ENCODE peak calls at places on chromosome 6, in six cellular contexts. C is neural progenitor cell, L is left lung, J is cardiac muscle cell, B is activated B cell treated with CpG ODN at 0.5 μM for 24 hours, P is GM20000. R is an unnamed sample.

GRCh38 chr6:66986940-66987339 is 1279.9 kb upstream of the EYS start:
- DNase-seq in P (no peak), B (no peak), C (no peak), L (no peak), J (no peak), R (no peak)

GRCh38 chr6:5180636-5181035 is 80.1 kb downstream of the LYRM4 start:
- DNase-seq in P (no peak), B (no peak), L (no peak), C (no peak), J (no peak), R (no peak)

GRCh38 chr6:90038951-90039653 is 144.8 kb downstream of the GJA10 start:
- DNase-seq in L (no peak), J (no peak), B (no peak), C (no peak), P (no peak), R (no peak)

GRCh38 chr6:100482698-100483097 is 18.0 kb upstream of the SIM1 start:
- DNase-seq in J (no peak), L (no peak), B (no peak), P (no peak), C (no peak), R (no peak)

GRCh38 chr6:43054206-43054943 is 724 bp upstream of the CUL7 start:
- DNase-seq in J (no peak), L (no peak), C (no peak), P (no peak), B (no peak), R (no peak)

GRCh38 chr6:118536478-118536877 is 11.6 kb upstream of the PLN start:
- DNase-seq in C (no peak), B (no peak), J (no peak), L (no peak), P (no peak), R (no peak)

GRCh38 chr6:36286858-36287257 is 17.0 kb downstream of the PNPLA1 start:
- DNase-seq in B (no peak), P (no peak), C (no peak), J (no peak), L (no peak), R (no peak)

GRCh38 chr6:141026504-141026903 is 1106.2 kb upstream of the GJE1 start:
- DNase-seq in C (no peak), J (no peak), L (no peak), B (no peak), P (no peak), R (no peak)

GRCh38 chr6:89350281-89351037 is 2.1 kb downstream of the UBE2J1 start:
- DNase-seq in L (no peak), J (peak; percentile 56), C (no peak), B (no peak), P (peak; percentile 58), R (no peak)

GRCh38 chr6:143592335-143592734 is 80.8 kb upstream of the FUCA2 start:
- DNase-seq in J (no peak), B (no peak), C (peak; percentile 69), L (no peak), P (no peak), R (no peak)
- TF ChIP-seq CTCF in J (peak; percentile 30), B (no peak), C (peak; percentile 68), L (peak; percentile 24), P (no peak), R (peak; percentile 43)

GRCh38 chr6:84569882-84570281 is 194.5 kb downstream of the TBX18 start:
- DNase-seq in P (no peak), B (no peak), L (no peak), C (no peak), J (no peak), R (no peak)

DNA sequence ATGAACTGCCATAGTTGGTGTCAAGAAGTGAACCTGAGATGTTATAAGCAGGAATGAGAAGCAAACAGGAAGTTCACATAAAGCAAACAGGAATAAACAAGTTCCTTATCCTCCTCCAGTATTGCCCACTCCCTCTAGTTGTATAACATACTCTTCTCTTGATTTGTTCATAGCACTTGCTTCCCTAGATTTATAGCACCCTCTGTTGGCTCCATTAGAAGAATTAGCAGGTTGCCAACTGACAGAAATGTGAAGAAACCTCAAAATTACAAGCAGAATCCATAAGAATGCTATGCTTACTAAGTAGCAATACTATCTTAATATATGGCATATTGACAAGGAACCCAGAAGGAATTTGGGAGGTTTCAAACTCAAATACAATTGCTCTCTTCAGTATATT is 195.4 kb downstream of the TBX18 start:
- DNase-seq in B (no peak), L (no peak), C (peak; percentile 38), P (no peak), J (peak; percentile 80), R (no peak)
- TF ChIP-seq CTCF in B (no peak), L (no peak), C (peak; percentile 57), P (no peak), J (peak; percentile 62), R (no peak)

GRCh38 chr6:112372213-112372806 is 25.2 kb downstream of the RFPL4B start:
- DNase-seq in C (no peak), J (peak; percentile 49), B (no peak), P (no peak), L (no peak), R (no peak)
- TF ChIP-seq CTCF in C (peak; percentile 49), J (peak; percentile 55), B (no peak), P (no peak), L (peak; percentile 22), R (no peak)

DNA sequence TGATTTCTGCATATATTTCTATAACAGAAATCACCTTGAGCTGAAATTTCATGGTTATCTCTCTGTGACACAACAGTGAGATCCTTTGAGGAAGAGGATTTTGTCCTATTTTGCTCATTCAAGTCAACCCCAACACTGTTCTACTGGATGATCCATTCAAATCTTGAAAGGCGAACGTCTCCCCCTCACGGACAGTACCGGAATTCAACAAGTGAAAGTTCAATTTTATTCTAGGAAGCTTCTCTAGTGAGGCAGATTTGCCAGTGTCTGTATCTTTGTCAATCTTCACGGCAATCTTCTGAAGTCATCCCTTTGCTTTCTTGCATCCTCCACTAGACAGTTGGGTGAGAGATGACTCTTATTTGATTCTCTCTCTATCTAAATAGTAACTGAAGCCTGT is 91.7 kb upstream of the PDE7B start:
- DNase-seq in B (no peak), P (no peak), J (peak; percentile 44), L (no peak), C (peak; percentile 6), R (no peak)
- TF ChIP-seq CTCF in B (no peak), P (no peak), J (peak; percentile 36), L (no peak), C (peak; percentile 33), R (no peak)

GRCh38 chr6:15254074-15254975 is 8.5 kb downstream of the JARID2 start:
- DNase-seq in C (peak; percentile 41), L (no peak), P (no peak), B (no peak), J (peak; percentile 48), R (peak; percentile 61)
- TF ChIP-seq CTCF in C (peak; percentile 23), L (no peak), P (no peak), B (no peak), J (no peak), R (peak; percentile 8)

GRCh38 chr6:155152211-155153076 is 111.4 kb upstream of the CLDN20 start:
- DNase-seq in B (no peak), P (no peak), C (peak; percentile 69), J (peak; percentile 25), L (no peak), R (no peak)
- TF ChIP-seq CTCF in B (no peak), P (no peak), C (peak; percentile 63), J (peak; percentile 34), L (no peak), R (no peak)